ENCODE peak calls at places on chromosome 20, in seven cellular contexts. I is Caki2; P is H9; V is stimulated activated CD4-positive, alpha-beta T cell treated with anti-CD3 and anti-CD28 coated beads, Interleukin-1b, Interleukin-23, amount 100 ng/mL, for 24 hours; A is activated naive CD4-positive, alpha-beta T cell treated with Interleukin-2 at 50 U/mL for 16 hours; W is NCI-H2081; Z is activated CD4-positive, CD25-positive, alpha-beta regulatory T cell. X is an unnamed sample.

GRCh38 chr20:53739799-53740785 is 146.5 kb upstream of the ZNF217 start:
- DNase-seq in I (peak), A (no peak), V (no peak), Z (no peak), W (no peak), P (no peak), X (no peak)

GRCh38 chr20:51837876-51838420 is 35.6 kb upstream of the SALL4 start:
- DNase-seq in I (no peak), W (no peak), Z (no peak), A (no peak), V (no peak), P (no peak), X (no peak)

GRCh38 chr20:63698739-63699465 is 2.5 kb downstream of the TNFRSF6B start:
- DNase-seq in P (peak), A (peak), W (peak), Z (no peak), I (peak), V (no peak), X (no peak)

GRCh38 chr20:35271073-35271882 is 6.6 kb downstream of the MMP24OS start:
- DNase-seq in W (no peak), A (no peak), I (peak), V (no peak), Z (no peak), P (peak), X (no peak)

GRCh38 chr20:41232971-41233926 is 84.3 kb downstream of the ZHX3 start:
- DNase-seq in Z (no peak), I (peak), A (no peak), V (no peak), P (no peak), W (no peak), X (no peak)

GRCh38 chr20:21555470-21556120 is 41.7 kb upstream of the NKX2-2 start:
- DNase-seq in W (no peak), V (no peak), I (no peak), A (no peak), Z (no peak), P (no peak), X (no peak)

GRCh38 chr20:3116341-3116740 is 31.8 kb upstream of the AVP start:
- DNase-seq in I (no peak), V (no peak), A (no peak), Z (no peak), W (no peak), P (no peak), X (no peak)

GRCh38 chr20:32168184-32168910 is 39.2 kb downstream of the PLAGL2 start:
- DNase-seq in I (peak), A (no peak), V (no peak), P (peak), W (no peak), Z (no peak), X (no peak)

GRCh38 chr20:44302026-44302669 is 8.9 kb downstream of the FITM2 start:
- DNase-seq in W (no peak), Z (no peak), I (no peak), A (no peak), V (no peak), P (no peak), X (peak)